ENCODE peak calls at places on chromosomes 3 and 15, in five cellular contexts. I is prostate gland, C is HCT116, N is mucosa of descending colon, L is nephron progenitor cell. P is an unnamed sample.
A peak's percentile ranks its signal among the peaks of the same experiment; 100 is the strongest.

GRCh38 chr3:148955544-148956346 is 35.6 kb upstream of the GYG1 start:
- DNase-seq in C (peak; percentile 48), N (peak; percentile 81), L (peak; percentile 36), I (peak; percentile 67), P (peak; percentile 67)

GRCh38 chr3:143596957-143597642 is 251.2 kb downstream of the SLC9A9 start:
- DNase-seq in I (no peak), C (no peak), N (peak; percentile 49), L (peak; percentile 6), P (no peak)

GRCh38 chr3:129529436-129530210 is 1.2 kb downstream of the RHO start:
- DNase-seq in C (no peak), I (no peak), N (no peak), L (no peak), P (no peak)

GRCh38 chr15:73753250-73754130 is at the start of gene INSYN1:
- DNase-seq in I (peak; percentile 32), N (peak; percentile 24), L (peak; percentile 65), C (no peak), P (no peak)

GRCh38 chr3:132624790-132625189 is 27.7 kb downstream of the ACKR4 start:
- DNase-seq in I (no peak), L (no peak), N (no peak), C (no peak), P (no peak)

GRCh38 chr3:37861540-37862051 is at the start of gene CTDSPL:
- DNase-seq in L (peak; percentile 70), I (no peak), C (no peak), N (peak; percentile 52), P (no peak)

GRCh38 chr3:194562986-194563385 is 70.2 kb downstream of the TMEM44 start:
- DNase-seq in L (no peak), I (no peak), N (no peak), C (no peak), P (no peak)

GRCh38 chr3:186782542-186783069 is 771 bp upstream of the EIF4A2 start:
- DNase-seq in I (no peak), C (no peak), N (no peak), L (no peak), P (no peak)

GRCh38 chr3:107271787-107272387 is 105.4 kb upstream of the CCDC54 start:
- DNase-seq in C (peak; percentile 19), N (no peak), I (no peak), L (no peak), P (no peak)

GRCh38 chr3:13507791-13508339 is 27.8 kb downstream of the HDAC11 start:
- DNase-seq in C (no peak), L (peak; percentile 51), N (no peak), I (peak; percentile 42), P (no peak)

GRCh38 chr15:58746174-58746573 is 3.3 kb downstream of the ADAM10 start:
- DNase-seq in I (no peak), L (no peak), N (no peak), C (no peak), P (no peak)

GRCh38 chr3:151660890-151661289 is 72.8 kb upstream of the AADACL2 start:
- DNase-seq in I (no peak), L (no peak), N (no peak), C (no peak), P (no peak)
- TF ChIP-seq CTCF in I (no peak), L (no peak), N (no peak), C (no peak), P (no peak)

DNA sequence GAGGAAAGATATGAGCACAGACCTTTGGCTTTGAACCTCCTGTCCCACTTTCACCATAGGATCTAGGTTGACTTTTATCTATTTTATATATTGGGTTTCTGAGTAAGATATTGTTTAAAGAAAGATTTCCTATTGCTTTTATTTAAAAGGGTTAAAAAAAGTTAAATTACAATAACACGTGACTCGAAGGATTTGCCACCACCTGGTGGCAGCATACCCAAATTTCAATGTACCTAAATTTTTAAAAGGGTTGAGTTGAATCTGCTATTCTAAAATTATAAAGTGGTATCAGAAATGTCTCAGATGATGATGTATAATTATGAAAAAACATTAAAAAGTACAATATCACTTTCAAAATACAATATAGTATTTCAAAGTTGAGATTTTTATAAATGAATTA is 368.4 kb downstream of the MECOM start:
- DNase-seq in L (no peak), I (no peak), C (peak; percentile 4), N (peak; percentile 63), P (no peak)
- TF ChIP-seq CTCF in L (peak; percentile 33), I (no peak), C (peak; percentile 47), N (peak; percentile 19), P (peak; percentile 27)

GRCh38 chr3:87498358-87499080 is 222.1 kb upstream of the POU1F1 start:
- DNase-seq in C (no peak), I (no peak), N (no peak), L (no peak), P (no peak)

GRCh38 chr3:87509401-87509800 is 233.0 kb upstream of the POU1F1 start:
- DNase-seq in L (no peak), C (no peak), N (no peak), I (no peak), P (no peak)

GRCh38 chr3:87501076-87501475 is 224.7 kb upstream of the POU1F1 start:
- DNase-seq in C (no peak), I (no peak), N (no peak), L (no peak), P (no peak)

GRCh38 chr3:87507753-87508152 is 231.4 kb upstream of the POU1F1 start:
- DNase-seq in C (no peak), L (no peak), I (no peak), N (no peak), P (no peak)

DNA sequence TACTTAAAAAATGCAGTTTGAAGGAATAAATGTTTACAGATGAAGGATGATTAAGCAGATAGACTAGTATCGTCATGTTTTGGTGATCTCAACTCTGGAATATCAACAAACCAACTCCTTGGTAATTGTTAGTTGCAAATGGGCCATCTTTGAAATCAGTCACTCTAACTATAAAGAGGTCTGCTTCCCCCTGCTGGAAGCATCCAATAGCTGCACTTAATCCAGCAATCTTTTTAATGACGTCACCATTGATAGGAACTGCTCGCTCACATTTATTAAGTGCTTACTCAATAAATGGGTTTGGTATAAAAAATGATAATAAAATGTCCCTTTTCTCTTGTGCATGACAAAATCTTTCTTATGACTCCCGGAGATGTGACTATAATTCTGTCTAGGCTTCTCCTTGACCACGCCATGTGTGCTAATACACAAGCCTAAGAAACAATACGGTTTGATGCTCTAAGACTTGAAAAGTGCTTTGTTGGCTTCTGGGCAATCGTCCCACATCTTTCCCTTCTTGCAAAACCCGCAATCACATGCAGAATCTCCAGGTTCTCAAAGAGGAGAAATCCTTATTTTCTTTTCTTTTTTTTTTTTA is 227.6 kb upstream of the POU1F1 start:
- DNase-seq in N (peak; percentile 41), I (peak; percentile 39), L (peak; percentile 16), C (peak; percentile 75), P (peak; percentile 59)
- TF ChIP-seq CTCF in N (peak; percentile 12), I (no peak), L (peak; percentile 74), C (peak; percentile 77), P (peak; percentile 69)

GRCh38 chr3:190865828-190866227 is 3.3 kb upstream of the GMNC start:
- DNase-seq in I (no peak), C (no peak), L (no peak), N (no peak), P (no peak)
- TF ChIP-seq CTCF in I (no peak), C (peak; percentile 28), L (no peak), N (no peak), P (no peak)